ENCODE peak calls at places on chromosomes 13 and 19, in seven cellular contexts. Z, R, E, G, N, J and H are unnamed samples.

GRCh38 chr13:33846306-33847062 is 28.5 kb downstream of the RFC3 start:
- DNase-seq in N (no peak), E (no peak), R (no peak), G (no peak), J (no peak), Z (no peak), H (no peak)

GRCh38 chr13:50742353-50742752 is 101.1 kb downstream of the DLEU7 start:
- DNase-seq in G (no peak), Z (no peak), N (no peak), J (no peak), R (no peak), E (no peak), H (no peak)

GRCh38 chr19:461664-462551 is 1.1 kb upstream of the SHC2 start:
- DNase-seq in J (no peak), N (peak), E (peak), R (no peak), Z (no peak), G (no peak), H (no peak)

GRCh38 chr13:45047394-45048328 is 58.3 kb downstream of the GPALPP1 start:
- DNase-seq in G (peak), E (peak), J (peak), Z (peak), N (peak), R (peak), H (no peak)

GRCh38 chr13:54183166-54183565 is 1154.6 kb downstream of the OLFM4 start:
- DNase-seq in R (no peak), N (no peak), G (no peak), Z (no peak), J (no peak), E (no peak), H (no peak)

GRCh38 chr13:105327727-105328126 is 1207.7 kb downstream of the EFNB2 start:
- DNase-seq in R (peak), Z (peak), E (no peak), J (no peak), G (no peak), N (no peak), H (no peak)

GRCh38 chr19:48945817-48946216 is 8.9 kb upstream of the BAX start:
- DNase-seq in R (no peak), J (no peak), N (no peak), G (no peak), E (no peak), Z (no peak), H (no peak)

GRCh38 chr13:42215578-42216421 is 56.2 kb upstream of the AKAP11 start:
- DNase-seq in E (peak), G (peak), Z (peak), J (no peak), R (peak), N (peak), H (no peak)

GRCh38 chr13:54563286-54563685 is 1534.7 kb downstream of the OLFM4 start:
- DNase-seq in G (no peak), Z (no peak), R (no peak), E (no peak), N (no peak), J (no peak), H (no peak)

GRCh38 chr19:23415561-23416191 is 20.4 kb upstream of the ZNF91 start:
- DNase-seq in N (peak), R (no peak), G (no peak), E (peak), J (no peak), Z (no peak), H (no peak)

GRCh38 chr13:33497146-33497845 is 211.7 kb upstream of the STARD13 start:
- DNase-seq in G (no peak), R (peak), Z (no peak), E (no peak), N (no peak), J (no peak), H (no peak)

GRCh38 chr19:35856546-35857149 is at the start of gene KIRREL2:
- DNase-seq in N (peak), G (no peak), E (no peak), Z (no peak), J (no peak), R (no peak), H (no peak)

GRCh38 chr19:49324801-49325491 is at the start of gene SLC6A16:
- DNase-seq in N (no peak), E (peak), J (no peak), G (no peak), R (no peak), Z (no peak), H (no peak)

GRCh38 chr13:59901191-59901590 is 262.5 kb downstream of the DIAPH3 start:
- DNase-seq in G (no peak), N (no peak), J (no peak), Z (no peak), E (no peak), R (no peak), H (no peak)

GRCh38 chr13:37526710-37527446 is 71.7 kb downstream of the POSTN start:
- DNase-seq in G (no peak), E (no peak), R (peak), Z (peak), J (no peak), N (no peak), H (no peak)

GRCh38 chr19:28468701-28469459 is 744.1 kb downstream of the UQCRFS1 start:
- DNase-seq in J (no peak), R (no peak), E (peak), G (no peak), N (no peak), Z (peak), H (no peak)

GRCh38 chr13:101473458-101473857 is 21.0 kb downstream of the ITGBL1 start:
- DNase-seq in R (peak), E (no peak), Z (peak), N (no peak), G (no peak), J (no peak), H (no peak)

GRCh38 chr13:101475536-101475935 is 23.1 kb downstream of the ITGBL1 start:
- DNase-seq in J (no peak), E (no peak), N (no peak), G (no peak), Z (no peak), R (no peak), H (no peak)

DNA sequence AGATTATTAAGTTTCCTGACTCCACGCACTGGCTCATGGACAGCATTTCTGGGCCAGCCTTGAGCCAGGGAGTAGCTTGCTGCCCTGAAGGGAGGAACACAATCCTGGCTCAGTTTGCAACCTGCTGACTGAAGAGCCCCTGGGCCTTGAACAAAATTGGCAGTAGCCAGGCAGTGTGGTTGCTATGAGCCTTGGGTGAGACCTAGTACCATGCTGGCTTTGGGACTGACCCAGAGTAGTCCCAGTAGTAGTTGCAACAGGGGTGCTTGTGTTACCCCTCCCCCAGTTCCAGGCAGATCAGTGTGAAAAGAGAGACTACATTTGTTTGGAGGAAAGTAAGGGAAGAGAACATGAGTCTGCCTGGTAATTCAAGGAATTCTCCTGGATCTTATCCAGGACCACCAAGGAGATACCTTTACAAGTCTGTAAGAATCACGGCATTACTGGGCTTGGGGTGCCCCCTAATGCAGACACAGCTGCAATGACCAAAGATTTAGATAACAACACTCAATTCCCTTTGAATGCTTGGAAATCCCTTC is 22.0 kb downstream of the ITGBL1 start:
- DNase-seq in N (peak), R (peak), G (peak), E (no peak), Z (peak), J (no peak), H (no peak)
- TF ChIP-seq CTCF in N (peak), R (peak), G (peak), E (no peak), Z (peak), J (no peak), H (no peak)

DNA sequence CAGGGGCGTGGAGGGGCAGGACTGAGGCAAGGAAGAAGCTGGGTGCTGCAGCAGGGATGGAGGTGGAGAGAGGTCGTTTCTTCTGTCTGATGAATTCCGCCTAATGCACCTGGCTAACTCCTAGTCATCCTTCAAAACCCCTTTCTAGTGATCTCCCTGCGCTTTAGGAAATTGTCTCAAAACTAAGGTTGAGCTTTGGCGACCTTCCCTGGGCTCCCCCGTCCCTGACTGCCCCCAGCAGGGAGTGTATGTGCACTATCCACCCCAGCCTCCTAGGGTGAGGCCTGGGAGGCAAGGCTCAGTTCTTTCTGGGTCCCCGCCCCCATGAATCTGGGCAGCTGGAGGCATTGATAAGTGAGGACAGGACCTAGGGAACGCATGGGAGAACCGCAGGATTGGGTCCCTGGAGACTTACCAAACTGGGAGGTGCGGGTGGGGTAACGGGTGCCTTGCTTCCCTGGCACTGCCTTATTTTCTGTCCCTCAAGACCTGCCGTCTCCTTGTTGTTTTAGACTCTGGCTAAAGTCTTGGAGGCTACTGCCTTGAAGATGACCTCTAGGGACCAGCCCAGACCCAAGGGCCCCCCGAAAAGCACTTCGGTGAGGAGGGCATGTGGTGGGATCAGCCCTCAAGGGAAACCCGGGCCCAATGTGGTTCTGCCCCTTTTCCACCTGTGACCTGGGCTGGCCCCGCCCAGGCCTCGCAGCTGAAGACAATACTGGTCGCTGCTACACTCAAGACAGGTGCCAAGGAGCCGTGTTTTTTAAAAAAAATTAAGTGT is 512 bp downstream of the TLE6 start:
- DNase-seq in J (no peak), R (no peak), G (no peak), N (no peak), E (peak), Z (no peak), H (no peak)
- H3K4me3 ChIP-seq in J (no peak), R (no peak), G (peak), N (peak), E (peak), Z (peak), H (peak)

DNA sequence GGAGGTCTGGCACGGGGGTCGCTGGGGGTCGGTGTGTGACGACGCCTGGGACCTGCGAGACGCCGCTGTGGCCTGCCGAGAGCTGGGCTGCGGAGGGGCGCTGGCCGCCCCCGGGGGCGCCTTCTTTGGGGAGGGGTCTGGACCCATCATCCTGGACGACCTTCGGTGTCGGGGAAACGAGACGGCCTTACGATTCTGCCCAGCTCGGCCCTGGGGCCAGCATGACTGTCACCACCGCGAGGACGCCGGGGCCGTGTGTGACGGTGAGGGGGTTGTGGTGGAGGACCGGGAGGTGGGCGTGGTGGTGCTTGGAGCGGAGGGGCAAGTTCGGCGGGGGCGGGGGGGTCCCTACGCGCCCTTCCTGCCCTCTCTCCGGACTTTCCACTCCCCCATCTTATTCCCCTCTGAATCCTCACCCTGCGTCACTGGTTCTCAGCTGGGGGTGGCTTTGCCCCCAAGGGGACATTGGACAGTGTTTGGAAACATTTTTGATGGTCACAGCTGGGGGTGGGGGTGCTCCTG is 5.5 kb downstream of the SSC5D start:
- DNase-seq in J (no peak), Z (no peak), G (no peak), N (no peak), E (no peak), R (no peak), H (no peak)
- H3K27ac ChIP-seq in J (peak), Z (peak), G (peak), N (no peak), E (no peak), R (peak), H (peak)

GRCh38 chr13:110000534-110001345 is 214.4 kb upstream of the IRS2 start:
- DNase-seq in G (no peak), E (no peak), Z (no peak), J (no peak), R (no peak), N (no peak), H (no peak)

GRCh38 chr13:109998030-109998429 is 211.6 kb upstream of the IRS2 start:
- DNase-seq in R (no peak), J (no peak), Z (no peak), G (no peak), E (no peak), N (no peak), H (no peak)

GRCh38 chr13:109999659-110000533 is 213.5 kb upstream of the IRS2 start:
- DNase-seq in Z (no peak), N (no peak), G (no peak), R (no peak), J (no peak), E (no peak), H (no peak)

GRCh38 chr13:109996404-109996960 is 210.1 kb upstream of the IRS2 start:
- DNase-seq in R (no peak), J (no peak), N (no peak), Z (no peak), E (no peak), G (no peak), H (no peak)

DNA sequence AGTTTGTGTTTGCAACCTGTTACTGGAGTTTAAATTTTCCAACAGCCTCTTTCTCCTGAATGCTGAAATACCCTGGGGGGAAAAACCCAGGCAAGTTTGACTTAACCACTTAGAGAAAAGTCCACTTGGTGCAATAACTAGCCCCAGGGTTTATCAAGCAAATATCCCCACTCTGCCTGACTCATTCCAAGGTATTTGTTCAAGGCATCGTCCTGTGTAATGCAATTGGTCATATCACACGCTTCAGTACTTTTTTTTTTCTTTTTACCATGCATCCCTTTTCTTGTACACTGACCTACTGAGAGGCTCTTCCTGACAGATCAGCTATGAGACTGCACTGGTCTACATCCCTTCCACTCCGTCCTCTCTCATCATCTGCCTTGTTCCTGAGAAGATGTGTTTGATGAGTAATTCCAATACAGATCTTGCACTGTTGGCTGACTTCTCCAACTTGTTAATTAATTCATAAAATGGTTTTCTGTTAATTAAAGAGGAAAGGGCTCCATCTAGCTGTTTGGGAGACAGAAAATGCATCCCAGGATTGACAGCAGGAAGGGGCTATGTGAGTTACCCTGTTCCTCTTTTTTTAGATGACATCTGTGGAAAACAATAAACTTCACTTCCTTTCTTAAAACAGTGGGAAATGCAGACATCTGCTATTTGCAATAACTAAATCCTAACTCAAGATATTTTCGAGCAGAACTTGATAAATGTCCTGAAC is 212.6 kb upstream of the IRS2 start:
- DNase-seq in E (no peak), R (peak), J (no peak), Z (peak), G (peak), N (no peak), H (no peak)
- TF ChIP-seq CTCF in E (no peak), R (no peak), J (no peak), Z (no peak), G (no peak), N (no peak), H (no peak)

GRCh38 chr19:15251010-15251748 is 18.9 kb upstream of the EPHX3 start:
- DNase-seq in E (no peak), N (no peak), R (peak), G (no peak), Z (peak), J (no peak), H (no peak)

GRCh38 chr19:15253076-15253475 is 20.8 kb upstream of the EPHX3 start:
- DNase-seq in R (no peak), Z (no peak), N (no peak), G (no peak), E (no peak), J (no peak), H (no peak)

GRCh38 chr19:15252398-15253018 is 20.3 kb upstream of the EPHX3 start:
- DNase-seq in E (no peak), R (peak), N (no peak), Z (peak), G (peak), J (no peak), H (no peak)

GRCh38 chr19:15250635-15250993 is 18.4 kb upstream of the EPHX3 start:
- DNase-seq in G (no peak), E (no peak), N (no peak), R (no peak), J (no peak), Z (no peak), H (no peak)

GRCh38 chr19:15251749-15252397 is 19.6 kb upstream of the EPHX3 start:
- DNase-seq in G (peak), E (peak), Z (peak), J (no peak), R (peak), N (peak), H (peak)
- H3K4me3 ChIP-seq in G (no peak), E (no peak), Z (peak), J (no peak), R (no peak), N (no peak), H (peak)

GRCh38 chr19:14055396-14055795 is 6.5 kb downstream of the PALM3 start:
- DNase-seq in J (no peak), E (no peak), G (no peak), N (no peak), R (no peak), Z (no peak), H (no peak)

GRCh38 chr19:14053500-14053899 is 8.4 kb downstream of the PALM3 start:
- DNase-seq in N (no peak), R (no peak), G (no peak), Z (no peak), E (no peak), J (no peak), H (no peak)

GRCh38 chr19:14056069-14056666 is 5.7 kb downstream of the PALM3 start:
- DNase-seq in R (no peak), G (no peak), Z (no peak), E (no peak), J (no peak), N (no peak), H (no peak)

GRCh38 chr19:14054099-14054498 is 7.8 kb downstream of the PALM3 start:
- DNase-seq in N (no peak), R (no peak), J (no peak), G (no peak), E (no peak), Z (no peak), H (no peak)

DNA sequence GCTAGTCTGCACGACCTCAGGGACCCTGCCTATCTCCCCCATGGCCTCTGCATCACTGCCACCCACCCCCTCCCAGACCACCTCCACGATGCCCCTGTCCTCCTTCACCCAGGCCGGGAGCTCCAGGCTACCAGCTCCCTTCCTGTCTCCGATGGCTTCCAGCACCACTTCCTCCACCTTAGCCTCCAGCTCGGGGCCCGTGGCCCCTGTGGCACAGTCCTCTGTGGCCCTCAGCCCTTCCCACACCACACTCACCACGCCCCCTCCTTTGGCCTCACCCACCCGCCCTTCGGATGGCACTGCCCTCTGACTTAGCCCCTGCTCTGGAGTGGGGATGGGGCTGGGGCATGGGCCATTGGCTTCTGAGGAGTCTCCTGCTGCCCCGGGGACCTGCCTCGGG is 7.2 kb downstream of the PALM3 start:
- DNase-seq in R (no peak), G (no peak), J (no peak), E (no peak), N (no peak), Z (no peak), H (no peak)
- H3K27ac ChIP-seq in R (no peak), G (no peak), J (no peak), E (no peak), N (no peak), Z (no peak), H (no peak)

GRCh38 chr13:113789167-113789566 is 30.1 kb downstream of the TMEM255B start:
- DNase-seq in G (no peak), Z (no peak), N (no peak), R (no peak), J (no peak), E (no peak), H (no peak)
- TF ChIP-seq CTCF in G (no peak), Z (no peak), N (no peak), R (no peak), J (no peak), E (no peak), H (no peak)